ENCODE peak calls at places on chromosome 9, in four cellular contexts. H, V, S and G are unnamed samples.

GRCh38 chr9:801399-802071 is 40.0 kb upstream of the DMRT1 start:
- DNase-seq in H (no peak), V (no peak), S (no peak), G (no peak)

GRCh38 chr9:131981116-131981847 is 98.4 kb downstream of the MED27 start:
- DNase-seq in H (no peak), V (no peak), S (no peak), G (no peak)

GRCh38 chr9:115115924-115116323 is 2.0 kb downstream of the TNC start:
- DNase-seq in H (no peak), V (no peak), S (no peak), G (no peak)

GRCh38 chr9:134391319-134392231 is 65.3 kb downstream of the RXRA start:
- DNase-seq in H (peak; percentile 62), V (no peak), S (no peak), G (no peak)

GRCh38 chr9:113187935-113188595 is 33.0 kb downstream of the FKBP15 start:
- DNase-seq in H (no peak), V (peak; percentile 70), S (no peak), G (no peak)

GRCh38 chr9:93671030-93671358 is 94.6 kb downstream of the PHF2 start:
- DNase-seq in H (no peak), V (peak; percentile 3), S (peak; percentile 25), G (no peak)

GRCh38 chr9:132681561-132681960 is 11.3 kb downstream of the GTF3C4 start:
- DNase-seq in H (no peak), V (no peak), S (no peak), G (no peak)

GRCh38 chr9:131804826-131805225 is 65.0 kb upstream of the RAPGEF1 start:
- DNase-seq in H (no peak), V (no peak), S (no peak), G (no peak)

GRCh38 chr9:561430-561829 is 280.1 kb upstream of the DMRT1 start:
- DNase-seq in H (no peak), V (no peak), S (no peak), G (no peak)

GRCh38 chr9:94922098-94922607 is 195.7 kb downstream of the AOPEP start:
- DNase-seq in H (no peak), V (no peak), S (no peak), G (no peak)

GRCh38 chr9:14985419-14985818 is 75.2 kb upstream of the FREM1 start:
- DNase-seq in H (no peak), V (no peak), S (no peak), G (no peak)

GRCh38 chr9:113313276-113313675 is 10.1 kb upstream of the RNF183 start:
- DNase-seq in H (no peak), V (no peak), S (peak; percentile 12), G (no peak)

GRCh38 chr9:7336356-7337075 is 463.1 kb downstream of the DMAC1 start:
- DNase-seq in H (no peak), V (no peak), S (no peak), G (no peak)

GRCh38 chr9:98607152-98607551 is 101.6 kb downstream of the GABBR2 start:
- DNase-seq in H (no peak), V (no peak), S (no peak), G (no peak)

GRCh38 chr9:19701991-19702390 is 86.8 kb downstream of the SLC24A2 start:
- DNase-seq in H (no peak), V (no peak), S (no peak), G (no peak)

GRCh38 chr9:112312139-112312538 is 21.3 kb downstream of the PTBP3 start:
- DNase-seq in H (no peak), V (no peak), S (no peak), G (no peak)

GRCh38 chr9:21656776-21657637 is 145.4 kb upstream of the MTAP start:
- DNase-seq in H (no peak), V (no peak), S (no peak), G (no peak)

GRCh38 chr9:107948601-107949000 is 459.0 kb upstream of the KLF4 start:
- DNase-seq in H (no peak), V (no peak), S (no peak), G (no peak)

GRCh38 chr9:7690007-7690406 is 109.6 kb downstream of the DMAC1 start:
- DNase-seq in H (no peak), V (no peak), S (no peak), G (no peak)

GRCh38 chr9:90044710-90045151 is 439.9 kb downstream of the GADD45G start:
- DNase-seq in H (no peak), V (no peak), S (no peak), G (no peak)

GRCh38 chr9:69207503-69207902 is 33.4 kb downstream of the TJP2 start:
- DNase-seq in H (no peak), V (no peak), S (peak; percentile 65), G (no peak)

GRCh38 chr9:125189011-125189360 is 617 bp downstream of the PPP6C start:
- DNase-seq in H (no peak), V (no peak), S (peak; percentile 73), G (peak; percentile 45)

GRCh38 chr9:5364294-5364990 is 24.8 kb upstream of the RLN1 start:
- DNase-seq in H (no peak), V (no peak), S (no peak), G (no peak)

GRCh38 chr9:10079284-10079964 is 533.4 kb downstream of the PTPRD start:
- DNase-seq in H (no peak), V (no peak), S (no peak), G (no peak)

GRCh38 chr9:36436909-36437308 is 36.8 kb upstream of the RNF38 start:
- DNase-seq in H (no peak), V (peak; percentile 73), S (no peak), G (no peak)

GRCh38 chr9:2545881-2546490 is 75.6 kb upstream of the VLDLR start:
- DNase-seq in H (no peak), V (no peak), S (no peak), G (no peak)

DNA sequence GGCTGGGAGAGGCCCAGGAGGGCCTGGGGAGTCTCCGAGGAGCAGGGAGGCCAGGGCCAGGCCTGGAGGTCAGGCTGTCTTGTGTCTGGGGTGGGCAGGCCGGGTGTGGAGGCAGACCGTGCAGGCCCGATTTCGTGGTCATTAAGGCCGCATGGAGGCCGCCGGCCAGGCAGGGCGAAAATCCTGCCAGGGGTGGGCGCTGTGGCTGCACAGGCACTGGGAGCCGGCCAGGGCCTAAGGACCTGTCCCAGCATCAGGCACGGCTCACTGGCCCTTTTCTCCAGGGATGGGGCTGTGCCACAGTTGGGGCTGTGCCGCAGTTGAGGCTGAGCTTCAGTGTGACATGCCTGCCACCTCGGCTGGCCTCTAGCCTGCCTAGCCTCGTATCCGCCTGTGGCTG is 35.9 kb downstream of the ASS1 start:
- DNase-seq in H (no peak), V (no peak), S (peak; percentile 91), G (peak; percentile 68)
- TF ChIP-seq CTCF in H (no peak), V (no peak), S (peak; percentile 79), G (no peak)

DNA sequence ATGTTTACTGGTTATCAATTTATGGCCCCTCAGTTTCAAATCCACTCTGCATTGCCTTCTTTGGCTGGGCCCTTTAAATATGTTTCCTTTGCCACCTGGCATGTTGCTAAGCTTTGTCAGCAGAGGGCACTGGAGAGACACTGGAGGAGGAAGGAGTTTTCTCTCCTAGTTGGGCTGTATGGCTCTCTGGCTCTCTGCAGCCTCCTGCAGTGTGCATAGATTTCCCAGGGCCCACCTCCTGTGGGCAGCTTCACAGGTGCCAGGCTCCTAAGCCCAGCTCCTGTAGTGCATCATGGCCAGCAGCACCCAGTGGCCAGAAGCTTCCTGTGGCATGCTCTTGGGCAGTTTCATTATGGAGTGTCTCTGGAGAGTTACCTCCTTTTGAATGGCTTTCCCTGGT is 23.3 kb downstream of the CAVIN4 start:
- DNase-seq in H (no peak), V (peak; percentile 14), S (peak; percentile 89), G (peak; percentile 75)
- TF ChIP-seq CTCF in H (no peak), V (peak; percentile 46), S (peak; percentile 86), G (peak; percentile 60)

GRCh38 chr9:87685871-87686519 is 39.9 kb upstream of the CTSL start:
- DNase-seq in H (no peak), V (no peak), S (peak; percentile 50), G (no peak)
- TF ChIP-seq CTCF in H (no peak), V (no peak), S (no peak), G (no peak)

GRCh38 chr9:38453835-38454234 is 29.6 kb upstream of the IGFBPL1 start:
- DNase-seq in H (no peak), V (no peak), S (no peak), G (no peak)
- TF ChIP-seq CTCF in H (no peak), V (no peak), S (no peak), G (no peak)

DNA sequence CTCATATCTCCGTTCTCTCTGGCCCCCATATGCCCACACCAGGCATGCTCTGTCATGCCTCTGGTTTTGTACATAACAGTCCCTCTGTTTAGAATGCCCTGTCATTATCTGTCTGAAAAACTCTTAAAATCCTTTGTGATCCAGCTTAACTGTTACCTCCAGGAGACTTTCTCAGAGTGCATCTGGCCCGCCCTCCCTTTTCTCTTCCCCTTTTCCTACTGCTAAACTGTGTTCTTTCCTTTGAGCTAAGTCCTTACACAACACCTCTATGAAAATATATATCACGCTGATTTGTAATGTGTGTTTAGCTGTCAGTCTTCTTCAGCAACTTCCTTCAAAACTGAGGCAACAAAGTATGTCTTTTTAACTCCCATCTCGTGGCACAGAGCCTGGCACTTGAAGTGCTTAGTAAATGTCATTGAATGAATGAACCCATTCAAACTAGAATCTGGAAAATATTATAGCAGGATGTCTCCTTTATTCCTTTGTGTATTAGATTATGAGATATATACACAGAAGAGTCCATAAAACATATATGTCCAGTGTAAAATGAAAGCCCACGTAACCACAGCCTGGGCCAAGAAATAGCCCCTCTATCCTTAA is 166.2 kb upstream of the KLF9 start:
- DNase-seq in H (no peak), V (no peak), S (no peak), G (no peak)
- TF ChIP-seq CTCF in H (no peak), V (no peak), S (no peak), G (no peak)